ENCODE peak calls at places on chromosomes 12 and 14, in four cellular contexts. One of them, this sample, is unnamed.

GRCh38 chr12:47904647-47905312 is at the start of gene VDR:
- DNase-seq in GM12892: peak; percentile 88
- DNase-seq in endothelial cell of umbilical vein: peak; percentile 61
- DNase-seq in adrenal gland: peak; percentile 81
- DNase-seq in this sample: peak; percentile 92

GRCh38 chr12:115440438-115440837 is 756.5 kb upstream of the TBX3 start:
- DNase-seq in GM12892: no peak
- DNase-seq in endothelial cell of umbilical vein: no peak
- DNase-seq in adrenal gland: peak; percentile 64
- DNase-seq in this sample: peak; percentile 80

GRCh38 chr14:94685681-94686485 is 73.7 kb downstream of the SERPINA3 start:
- DNase-seq in endothelial cell of umbilical vein: no peak
- DNase-seq in adrenal gland: no peak
- DNase-seq in GM12892: no peak
- DNase-seq in this sample: no peak

GRCh38 chr14:25150934-25151790 is 101.2 kb upstream of the STXBP6 start:
- DNase-seq in adrenal gland: no peak
- DNase-seq in endothelial cell of umbilical vein: peak; percentile 43
- DNase-seq in GM12892: no peak
- DNase-seq in this sample: no peak

GRCh38 chr14:42428996-42429395 is 822.3 kb downstream of the LRFN5 start:
- DNase-seq in endothelial cell of umbilical vein: no peak
- DNase-seq in GM12892: no peak
- DNase-seq in adrenal gland: no peak
- DNase-seq in this sample: no peak

GRCh38 chr12:38921025-38921677 is 15.8 kb upstream of the CPNE8 start:
- DNase-seq in adrenal gland: peak; percentile 74
- DNase-seq in endothelial cell of umbilical vein: peak; percentile 68
- DNase-seq in GM12892: no peak
- DNase-seq in this sample: no peak

GRCh38 chr14:33404054-33404453 is 465.4 kb downstream of the NPAS3 start:
- DNase-seq in adrenal gland: no peak
- DNase-seq in GM12892: no peak
- DNase-seq in endothelial cell of umbilical vein: peak; percentile 15
- DNase-seq in this sample: peak; percentile 12

GRCh38 chr12:1591029-1591428 is 3.4 kb downstream of the FBXL14 start:
- DNase-seq in adrenal gland: no peak
- DNase-seq in endothelial cell of umbilical vein: peak; percentile 51
- DNase-seq in GM12892: no peak
- DNase-seq in this sample: peak; percentile 71

GRCh38 chr14:80543211-80543610 is 331.9 kb upstream of the DIO2 start:
- DNase-seq in GM12892: no peak
- DNase-seq in endothelial cell of umbilical vein: no peak
- DNase-seq in adrenal gland: no peak
- DNase-seq in this sample: no peak

GRCh38 chr14:73757381-73757780 is 43.2 kb upstream of the PNMA1 start:
- DNase-seq in endothelial cell of umbilical vein: no peak
- DNase-seq in adrenal gland: no peak
- DNase-seq in GM12892: no peak
- DNase-seq in this sample: no peak

GRCh38 chr14:73753043-73753886 is 39.1 kb upstream of the PNMA1 start:
- DNase-seq in endothelial cell of umbilical vein: peak; percentile 99
- DNase-seq in GM12892: no peak
- DNase-seq in adrenal gland: no peak
- DNase-seq in this sample: no peak

GRCh38 chr14:73753887-73754880 is 40.0 kb upstream of the PNMA1 start:
- DNase-seq in endothelial cell of umbilical vein: peak; percentile 57
- DNase-seq in GM12892: no peak
- DNase-seq in adrenal gland: peak; percentile 64
- DNase-seq in this sample: no peak

GRCh38 chr14:73755434-73756014 is 41.3 kb upstream of the PNMA1 start:
- DNase-seq in GM12892: no peak
- DNase-seq in adrenal gland: no peak
- DNase-seq in endothelial cell of umbilical vein: peak; percentile 34
- DNase-seq in this sample: no peak

DNA sequence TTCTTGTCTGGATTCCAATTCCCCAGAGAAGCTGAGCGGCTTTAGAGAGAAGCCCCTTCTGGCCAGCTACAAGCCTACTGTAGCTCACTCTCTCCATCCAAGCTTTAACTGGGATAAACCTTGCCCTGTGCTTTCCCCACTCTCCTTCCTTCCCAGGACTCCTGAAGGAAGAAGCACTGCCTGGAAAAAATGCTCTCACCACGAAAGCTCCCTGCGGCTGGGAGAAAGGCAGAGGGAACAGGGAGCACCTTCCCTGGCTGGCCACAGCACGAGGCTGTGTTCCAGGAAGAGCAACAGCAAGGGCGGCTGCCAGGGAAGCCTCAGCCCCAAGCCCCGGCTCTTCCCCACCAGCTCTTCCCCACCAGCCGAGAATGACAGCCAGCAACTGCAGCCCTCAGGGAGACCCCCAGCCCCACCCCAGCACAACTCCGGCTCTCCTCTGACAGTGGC is 40.8 kb upstream of the PNMA1 start:
- DNase-seq in adrenal gland: no peak
- DNase-seq in endothelial cell of umbilical vein: peak; percentile 63
- DNase-seq in GM12892: no peak
- DNase-seq in this sample: no peak
- TF ChIP-seq POLR2A in adrenal gland: no peak
- TF ChIP-seq POLR2A in endothelial cell of umbilical vein: no peak
- TF ChIP-seq POLR2A in GM12892: no peak
- TF ChIP-seq POLR2A in this sample: no peak

GRCh38 chr14:105255021-105255507 is 6.7 kb downstream of the BTBD6 start:
- DNase-seq in GM12892: no peak
- DNase-seq in endothelial cell of umbilical vein: no peak
- DNase-seq in adrenal gland: no peak
- DNase-seq in this sample: peak; percentile 60

GRCh38 chr14:105256292-105256960 is 8.1 kb downstream of the BTBD6 start:
- DNase-seq in adrenal gland: no peak
- DNase-seq in endothelial cell of umbilical vein: no peak
- DNase-seq in GM12892: no peak
- DNase-seq in this sample: no peak

GRCh38 chr14:105260826-105261438 is 12.6 kb downstream of the BTBD6 start:
- DNase-seq in endothelial cell of umbilical vein: no peak
- DNase-seq in GM12892: no peak
- DNase-seq in adrenal gland: no peak
- DNase-seq in this sample: no peak

GRCh38 chr14:105258846-105259245 is 10.5 kb downstream of the BTBD6 start:
- DNase-seq in endothelial cell of umbilical vein: no peak
- DNase-seq in adrenal gland: no peak
- DNase-seq in GM12892: no peak
- DNase-seq in this sample: no peak

DNA sequence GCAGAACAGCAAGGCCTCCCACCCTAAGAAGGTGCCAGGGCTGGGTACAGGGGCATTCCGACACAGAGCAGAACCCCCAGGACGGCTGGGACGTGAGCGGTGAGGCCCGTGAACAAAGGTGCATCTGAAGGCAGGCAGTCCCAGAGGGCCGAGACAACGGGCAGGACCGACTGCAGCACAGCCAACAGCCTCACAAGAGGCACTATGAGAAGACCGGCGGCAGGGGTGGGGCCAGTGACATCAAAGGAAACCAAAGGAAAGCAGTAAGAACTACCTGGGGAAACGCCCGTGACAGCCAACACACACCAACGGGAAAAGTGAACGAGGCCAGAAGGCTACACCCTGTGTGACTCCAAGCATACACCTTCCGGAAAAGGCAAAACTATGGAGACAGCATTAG is 9.1 kb downstream of the BTBD6 start:
- DNase-seq in adrenal gland: no peak
- DNase-seq in endothelial cell of umbilical vein: no peak
- DNase-seq in GM12892: no peak
- DNase-seq in this sample: no peak
- TF ChIP-seq POLR2A in adrenal gland: no peak
- TF ChIP-seq POLR2A in endothelial cell of umbilical vein: no peak
- TF ChIP-seq POLR2A in GM12892: no peak
- TF ChIP-seq POLR2A in this sample: no peak

GRCh38 chr12:68806488-68807237 is 1.3 kb upstream of the MDM2 start:
- DNase-seq in GM12892: no peak
- DNase-seq in endothelial cell of umbilical vein: no peak
- DNase-seq in adrenal gland: no peak
- DNase-seq in this sample: no peak

GRCh38 chr12:68807576-68808387 is at the start of gene MDM2:
- DNase-seq in endothelial cell of umbilical vein: peak; percentile 88
- DNase-seq in adrenal gland: peak; percentile 96
- DNase-seq in GM12892: peak; percentile 86
- DNase-seq in this sample: peak; percentile 83

GRCh38 chr12:68809190-68810026 is 1.4 kb downstream of the MDM2 start:
- DNase-seq in GM12892: no peak
- DNase-seq in endothelial cell of umbilical vein: no peak
- DNase-seq in adrenal gland: no peak
- DNase-seq in this sample: no peak

GRCh38 chr12:68805592-68806120 is 2.3 kb upstream of the MDM2 start:
- DNase-seq in endothelial cell of umbilical vein: no peak
- DNase-seq in GM12892: no peak
- DNase-seq in adrenal gland: no peak
- DNase-seq in this sample: no peak

DNA sequence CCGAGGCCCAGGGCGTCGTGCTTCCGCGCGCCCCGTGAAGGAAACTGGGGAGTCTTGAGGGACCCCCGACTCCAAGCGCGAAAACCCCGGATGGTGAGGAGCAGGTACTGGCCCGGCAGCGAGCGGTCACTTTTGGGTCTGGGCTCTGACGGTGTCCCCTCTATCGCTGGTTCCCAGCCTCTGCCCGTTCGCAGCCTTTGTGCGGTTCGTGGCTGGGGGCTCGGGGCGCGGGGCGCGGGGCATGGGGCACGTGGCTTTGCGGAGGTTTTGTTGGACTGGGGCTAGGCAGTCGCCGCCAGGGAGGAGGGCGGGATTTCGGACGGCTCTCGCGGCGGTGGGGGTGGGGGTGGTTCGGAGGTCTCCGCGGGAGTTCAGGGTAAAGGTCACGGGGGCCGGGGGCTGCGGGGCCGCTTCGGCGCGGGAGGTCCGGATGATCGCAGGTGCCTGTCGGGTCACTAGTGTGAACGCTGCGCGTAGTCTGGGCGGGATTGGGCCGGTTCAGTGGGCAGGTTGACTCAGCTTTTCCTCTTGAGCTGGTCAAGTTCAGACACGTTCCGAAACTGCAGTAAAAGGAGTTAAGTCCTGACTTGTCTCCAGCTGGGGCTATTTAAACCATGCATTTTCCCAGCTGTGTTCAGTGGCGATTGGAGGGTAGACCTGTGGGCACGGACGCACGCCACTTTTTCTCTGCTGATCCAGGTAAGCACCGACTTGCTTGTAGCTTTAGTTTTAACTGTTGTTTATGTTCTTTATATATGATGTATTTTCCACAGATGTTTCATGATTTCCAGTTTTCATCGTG is 612 bp downstream of the MDM2 start:
- DNase-seq in adrenal gland: peak; percentile 86
- DNase-seq in endothelial cell of umbilical vein: peak; percentile 92
- DNase-seq in GM12892: peak; percentile 57
- DNase-seq in this sample: peak; percentile 69
- TF ChIP-seq POLR2A in adrenal gland: peak; percentile 39
- TF ChIP-seq POLR2A in endothelial cell of umbilical vein: peak; percentile 100
- TF ChIP-seq POLR2A in GM12892: peak; percentile 97
- TF ChIP-seq POLR2A in this sample: peak; percentile 47

DNA sequence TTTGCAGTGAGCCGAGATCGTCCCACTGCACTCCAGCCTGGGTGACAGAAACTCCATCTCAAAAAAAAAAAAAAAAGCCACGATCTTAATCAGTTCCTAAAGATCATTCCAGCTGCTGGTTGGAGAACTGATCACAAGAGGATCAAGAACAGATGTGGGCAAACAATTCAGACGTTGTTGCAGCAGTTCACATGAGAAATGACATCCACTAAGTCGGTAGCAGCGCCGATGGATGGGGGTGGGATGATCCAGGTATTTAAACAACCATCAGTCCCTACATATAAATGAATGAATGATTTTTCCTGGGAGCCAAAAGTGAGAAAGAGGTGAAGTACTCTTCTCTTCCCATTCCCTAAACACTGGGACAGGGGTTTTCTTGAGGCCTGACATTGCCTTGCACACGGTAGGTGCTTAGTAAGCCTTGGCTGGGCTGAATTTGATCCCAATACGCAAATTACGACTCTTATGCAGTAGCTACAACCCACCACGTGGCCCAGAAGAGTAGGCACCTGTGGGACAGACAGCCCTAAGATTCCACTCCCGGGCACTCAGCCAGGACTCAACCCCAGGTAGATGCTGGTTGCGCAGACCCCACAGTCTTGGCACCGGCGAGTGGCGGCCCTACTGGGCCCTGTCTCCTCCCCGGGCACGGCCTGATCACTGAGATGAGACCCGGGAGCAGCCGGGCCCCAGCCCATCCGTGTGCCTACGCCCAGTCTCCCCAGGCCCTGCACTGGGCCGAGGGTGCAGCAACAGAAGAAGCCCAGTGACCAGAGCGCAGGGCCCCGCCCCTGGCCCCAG is 565 bp downstream of the SPRYD3 start:
- DNase-seq in endothelial cell of umbilical vein: no peak
- DNase-seq in GM12892: no peak
- DNase-seq in adrenal gland: no peak
- DNase-seq in this sample: no peak
- TF ChIP-seq POLR2A in endothelial cell of umbilical vein: no peak
- TF ChIP-seq POLR2A in GM12892: no peak
- TF ChIP-seq POLR2A in adrenal gland: peak; percentile 24
- TF ChIP-seq POLR2A in this sample: peak; percentile 67

GRCh38 chr12:52052471-52053186 is 1.4 kb downstream of the NR4A1 start:
- DNase-seq in GM12892: no peak
- DNase-seq in adrenal gland: no peak
- DNase-seq in endothelial cell of umbilical vein: no peak
- DNase-seq in this sample: no peak
- TF ChIP-seq POLR2A in GM12892: no peak
- TF ChIP-seq POLR2A in adrenal gland: peak; percentile 41
- TF ChIP-seq POLR2A in endothelial cell of umbilical vein: no peak
- TF ChIP-seq POLR2A in this sample: no peak

DNA sequence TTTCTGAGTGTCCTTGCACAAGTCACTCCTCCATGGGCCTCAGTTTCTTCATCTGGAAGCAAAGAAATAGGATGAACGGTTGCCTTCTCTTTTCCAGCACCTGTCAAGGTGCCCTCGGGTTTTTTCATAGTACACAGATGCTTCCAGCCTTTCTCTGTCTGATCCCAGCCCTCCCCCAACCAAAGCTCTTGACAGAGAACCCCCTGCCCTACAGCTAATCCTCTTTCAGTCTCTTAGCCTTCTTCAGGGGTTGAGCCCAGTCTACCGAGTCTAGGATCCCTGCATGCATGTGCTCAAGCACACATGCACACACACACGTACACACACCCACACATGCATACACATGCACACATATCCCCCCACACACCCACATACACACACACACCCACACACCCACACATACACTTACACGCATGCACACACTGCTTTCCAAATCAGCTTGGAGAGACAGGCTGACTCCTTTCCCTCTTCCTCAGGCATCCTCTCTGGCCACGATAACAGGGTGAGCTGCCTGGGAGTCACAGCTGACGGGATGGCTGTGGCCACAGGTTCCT is 4.7 kb downstream of the CDCA3 start:
- DNase-seq in GM12892: no peak
- DNase-seq in adrenal gland: no peak
- DNase-seq in endothelial cell of umbilical vein: no peak
- DNase-seq in this sample: no peak
- TF ChIP-seq POLR2A in GM12892: no peak
- TF ChIP-seq POLR2A in adrenal gland: no peak
- TF ChIP-seq POLR2A in endothelial cell of umbilical vein: no peak
- TF ChIP-seq POLR2A in this sample: no peak